ENCODE peak calls at places on chromosomes 12 and 14, in seven cellular contexts. One of them, this sample, is unnamed.

GRCh38 chr14:64569108-64570045 is 19.6 kb downstream of the PPP1R36 start:
- DNase-seq in tibial nerve: peak; percentile 55
- DNase-seq in heart left ventricle: peak; percentile 54
- DNase-seq in IMR-90: peak; percentile 61
- DNase-seq in CD8-positive, alpha-beta T cell: no peak
- DNase-seq in hepatocyte: peak; percentile 55
- DNase-seq in osteoblast: no peak
- DNase-seq in this sample: no peak

GRCh38 chr14:97301931-97302559 is 504.9 kb downstream of the VRK1 start:
- DNase-seq in CD8-positive, alpha-beta T cell: no peak
- DNase-seq in hepatocyte: no peak
- DNase-seq in IMR-90: no peak
- DNase-seq in tibial nerve: no peak
- DNase-seq in heart left ventricle: no peak
- DNase-seq in osteoblast: no peak
- DNase-seq in this sample: no peak

GRCh38 chr14:90503582-90503981 is 106.8 kb downstream of the CALM1 start:
- DNase-seq in osteoblast: peak; percentile 66
- DNase-seq in tibial nerve: no peak
- DNase-seq in hepatocyte: no peak
- DNase-seq in heart left ventricle: no peak
- DNase-seq in CD8-positive, alpha-beta T cell: no peak
- DNase-seq in IMR-90: no peak
- DNase-seq in this sample: no peak

GRCh38 chr14:23951590-23952143 is 1.9 kb upstream of the DHRS4 start:
- DNase-seq in IMR-90: no peak
- DNase-seq in tibial nerve: no peak
- DNase-seq in osteoblast: no peak
- DNase-seq in hepatocyte: no peak
- DNase-seq in CD8-positive, alpha-beta T cell: no peak
- DNase-seq in heart left ventricle: no peak
- DNase-seq in this sample: no peak

GRCh38 chr14:104768437-104769323 is 15.7 kb downstream of the SIVA1 start:
- DNase-seq in CD8-positive, alpha-beta T cell: peak; percentile 89
- DNase-seq in osteoblast: peak; percentile 99
- DNase-seq in heart left ventricle: peak; percentile 89
- DNase-seq in hepatocyte: peak; percentile 93
- DNase-seq in tibial nerve: peak; percentile 96
- DNase-seq in IMR-90: peak; percentile 72
- DNase-seq in this sample: peak; percentile 82

GRCh38 chr14:36663404-36664321 is 2.0 kb downstream of the PAX9 start:
- DNase-seq in hepatocyte: no peak
- DNase-seq in CD8-positive, alpha-beta T cell: no peak
- DNase-seq in IMR-90: no peak
- DNase-seq in tibial nerve: no peak
- DNase-seq in osteoblast: peak; percentile 94
- DNase-seq in heart left ventricle: no peak
- DNase-seq in this sample: no peak

GRCh38 chr14:94746131-94746530 is 23.8 kb downstream of the GSC start:
- DNase-seq in osteoblast: no peak
- DNase-seq in IMR-90: no peak
- DNase-seq in CD8-positive, alpha-beta T cell: no peak
- DNase-seq in tibial nerve: no peak
- DNase-seq in heart left ventricle: no peak
- DNase-seq in hepatocyte: no peak
- DNase-seq in this sample: no peak

GRCh38 chr12:104603545-104603973 is 146.8 kb downstream of the CHST11 start:
- DNase-seq in heart left ventricle: no peak
- DNase-seq in tibial nerve: no peak
- DNase-seq in CD8-positive, alpha-beta T cell: no peak
- DNase-seq in osteoblast: peak; percentile 87
- DNase-seq in hepatocyte: no peak
- DNase-seq in IMR-90: peak; percentile 61
- DNase-seq in this sample: no peak

GRCh38 chr12:67155863-67156262 is 113.3 kb upstream of the CAND1 start:
- DNase-seq in hepatocyte: no peak
- DNase-seq in IMR-90: peak; percentile 37
- DNase-seq in CD8-positive, alpha-beta T cell: no peak
- DNase-seq in osteoblast: no peak
- DNase-seq in tibial nerve: no peak
- DNase-seq in heart left ventricle: no peak
- DNase-seq in this sample: no peak

GRCh38 chr12:26121841-26122680 is 2.8 kb downstream of the BHLHE41 start:
- DNase-seq in CD8-positive, alpha-beta T cell: no peak
- DNase-seq in tibial nerve: no peak
- DNase-seq in heart left ventricle: peak; percentile 49
- DNase-seq in hepatocyte: peak; percentile 67
- DNase-seq in osteoblast: peak; percentile 87
- DNase-seq in IMR-90: peak; percentile 34
- DNase-seq in this sample: no peak

GRCh38 chr12:20210795-20211194 is 157.5 kb upstream of the PDE3A start:
- DNase-seq in IMR-90: no peak
- DNase-seq in CD8-positive, alpha-beta T cell: no peak
- DNase-seq in tibial nerve: no peak
- DNase-seq in heart left ventricle: no peak
- DNase-seq in osteoblast: no peak
- DNase-seq in hepatocyte: no peak
- DNase-seq in this sample: no peak

GRCh38 chr12:66154776-66155175 is 15.0 kb downstream of the TMBIM4 start:
- DNase-seq in CD8-positive, alpha-beta T cell: no peak
- DNase-seq in IMR-90: peak; percentile 61
- DNase-seq in tibial nerve: no peak
- DNase-seq in hepatocyte: no peak
- DNase-seq in osteoblast: no peak
- DNase-seq in heart left ventricle: no peak
- DNase-seq in this sample: no peak

GRCh38 chr12:54393350-54393655 is 8.8 kb upstream of the ZNF385A start:
- DNase-seq in hepatocyte: no peak
- DNase-seq in heart left ventricle: no peak
- DNase-seq in CD8-positive, alpha-beta T cell: no peak
- DNase-seq in IMR-90: no peak
- DNase-seq in osteoblast: peak; percentile 11
- DNase-seq in tibial nerve: no peak
- DNase-seq in this sample: no peak

GRCh38 chr12:27852117-27852516 is 72.1 kb upstream of the MANSC4 start:
- DNase-seq in CD8-positive, alpha-beta T cell: no peak
- DNase-seq in IMR-90: no peak
- DNase-seq in heart left ventricle: no peak
- DNase-seq in osteoblast: no peak
- DNase-seq in hepatocyte: no peak
- DNase-seq in tibial nerve: no peak
- DNase-seq in this sample: no peak

GRCh38 chr12:106223485-106224391 is 24.1 kb downstream of the CKAP4 start:
- DNase-seq in CD8-positive, alpha-beta T cell: peak; percentile 57
- DNase-seq in heart left ventricle: peak; percentile 74
- DNase-seq in tibial nerve: peak; percentile 68
- DNase-seq in hepatocyte: peak; percentile 76
- DNase-seq in osteoblast: peak; percentile 89
- DNase-seq in IMR-90: peak; percentile 54
- DNase-seq in this sample: no peak

GRCh38 chr12:113757223-113758002 is 208.7 kb downstream of the RBM19 start:
- DNase-seq in osteoblast: no peak
- DNase-seq in hepatocyte: no peak
- DNase-seq in CD8-positive, alpha-beta T cell: no peak
- DNase-seq in heart left ventricle: no peak
- DNase-seq in tibial nerve: no peak
- DNase-seq in IMR-90: no peak
- DNase-seq in this sample: no peak

GRCh38 chr14:54000341-54000811 is 43.8 kb upstream of the BMP4 start:
- DNase-seq in IMR-90: peak; percentile 53
- DNase-seq in heart left ventricle: no peak
- DNase-seq in tibial nerve: no peak
- DNase-seq in osteoblast: peak; percentile 39
- DNase-seq in CD8-positive, alpha-beta T cell: no peak
- DNase-seq in hepatocyte: no peak
- DNase-seq in this sample: no peak

GRCh38 chr14:49975286-49975685 is 82.4 kb downstream of the ARF6 start:
- DNase-seq in heart left ventricle: no peak
- DNase-seq in osteoblast: peak; percentile 85
- DNase-seq in CD8-positive, alpha-beta T cell: no peak
- DNase-seq in tibial nerve: no peak
- DNase-seq in IMR-90: peak; percentile 93
- DNase-seq in hepatocyte: peak; percentile 67
- DNase-seq in this sample: no peak

GRCh38 chr14:49980027-49980426 is 87.1 kb downstream of the ARF6 start:
- DNase-seq in hepatocyte: no peak
- DNase-seq in heart left ventricle: no peak
- DNase-seq in osteoblast: no peak
- DNase-seq in tibial nerve: no peak
- DNase-seq in CD8-positive, alpha-beta T cell: no peak
- DNase-seq in IMR-90: no peak
- DNase-seq in this sample: no peak

GRCh38 chr14:49972840-49973239 is 80.0 kb downstream of the ARF6 start:
- DNase-seq in heart left ventricle: no peak
- DNase-seq in hepatocyte: peak; percentile 74
- DNase-seq in osteoblast: peak; percentile 56
- DNase-seq in IMR-90: peak; percentile 92
- DNase-seq in tibial nerve: peak; percentile 38
- DNase-seq in CD8-positive, alpha-beta T cell: no peak
- DNase-seq in this sample: no peak

GRCh38 chr14:49975799-49976198 is 82.9 kb downstream of the ARF6 start:
- DNase-seq in osteoblast: no peak
- DNase-seq in CD8-positive, alpha-beta T cell: no peak
- DNase-seq in heart left ventricle: no peak
- DNase-seq in IMR-90: no peak
- DNase-seq in hepatocyte: no peak
- DNase-seq in tibial nerve: no peak
- DNase-seq in this sample: no peak

GRCh38 chr14:49977126-49977841 is 84.4 kb downstream of the ARF6 start:
- DNase-seq in tibial nerve: no peak
- DNase-seq in osteoblast: no peak
- DNase-seq in heart left ventricle: no peak
- DNase-seq in CD8-positive, alpha-beta T cell: no peak
- DNase-seq in IMR-90: no peak
- DNase-seq in hepatocyte: no peak
- DNase-seq in this sample: no peak
- H3K4me3 ChIP-seq in tibial nerve: no peak overlapping the region
- H3K4me3 ChIP-seq in osteoblast: no peak overlapping the region
- H3K4me3 ChIP-seq in heart left ventricle: no peak overlapping the region
- H3K4me3 ChIP-seq in CD8-positive, alpha-beta T cell: peak overlapping the region; percentile 24
- H3K4me3 ChIP-seq in IMR-90: no peak overlapping the region
- H3K4me3 ChIP-seq in hepatocyte: no peak overlapping the region
- H3K4me3 ChIP-seq in this sample: no peak overlapping the region

GRCh38 chr12:51393676-51394545 is 2.7 kb upstream of the GALNT6 start:
- DNase-seq in hepatocyte: no peak
- DNase-seq in CD8-positive, alpha-beta T cell: peak; percentile 47
- DNase-seq in IMR-90: peak; percentile 96
- DNase-seq in heart left ventricle: peak; percentile 35
- DNase-seq in tibial nerve: no peak
- DNase-seq in osteoblast: peak; percentile 97
- DNase-seq in this sample: no peak
- H3K4me1 ChIP-seq in hepatocyte: peaks cover 22% of the 10 kb centered on the region
- H3K4me1 ChIP-seq in CD8-positive, alpha-beta T cell: peaks cover 59% of the 10 kb centered on the region
- H3K4me1 ChIP-seq in IMR-90: peaks cover 18% of the 10 kb centered on the region
- H3K4me1 ChIP-seq in heart left ventricle: peaks cover 5% of the 10 kb centered on the region
- H3K4me1 ChIP-seq in tibial nerve: peaks cover 10% of the 10 kb centered on the region
- H3K4me1 ChIP-seq in osteoblast: peaks cover 23% of the 10 kb centered on the region
- H3K4me1 ChIP-seq in this sample: peaks cover 2% of the 10 kb centered on the region

DNA sequence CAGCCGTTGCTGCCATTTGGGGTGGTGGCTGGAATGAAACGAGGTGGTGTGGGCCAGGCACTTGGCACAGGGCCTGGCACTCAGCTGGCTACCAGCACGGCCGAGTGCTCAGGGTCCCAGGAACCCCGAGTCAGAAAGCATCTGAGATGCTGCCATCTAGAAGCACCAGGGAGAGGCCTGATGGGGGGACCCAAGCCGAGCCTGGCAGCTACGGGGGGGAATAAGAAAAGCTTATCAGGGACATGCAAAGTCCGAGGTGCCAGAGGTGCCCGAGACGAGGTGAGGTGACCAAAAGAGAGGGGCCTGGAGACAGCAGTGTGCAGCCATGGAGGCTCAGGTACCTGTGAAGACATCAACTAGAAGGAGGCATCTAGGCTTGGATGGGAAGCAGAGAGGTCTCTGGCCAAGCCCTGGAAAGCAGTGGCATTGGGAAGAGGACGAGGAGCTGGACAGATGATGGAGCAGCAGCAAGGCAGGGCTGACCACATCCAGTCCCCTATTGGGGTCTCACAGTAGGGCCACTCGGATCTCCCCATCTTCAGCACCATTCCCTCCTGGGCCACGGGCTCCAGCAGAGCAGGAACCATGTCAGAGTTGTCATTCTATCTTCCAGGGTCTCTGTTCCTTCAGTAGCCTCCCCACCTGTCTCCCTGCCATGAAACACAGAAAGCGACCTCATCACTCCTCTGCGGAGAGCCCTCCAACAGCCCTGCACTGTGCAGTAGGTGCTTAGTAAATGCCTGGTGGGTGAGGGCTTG is 59.3 kb upstream of the DIO3 start:
- DNase-seq in tibial nerve: no peak
- DNase-seq in CD8-positive, alpha-beta T cell: no peak
- DNase-seq in heart left ventricle: peak; percentile 5
- DNase-seq in hepatocyte: no peak
- DNase-seq in osteoblast: peak; percentile 82
- DNase-seq in IMR-90: no peak
- DNase-seq in this sample: no peak
- H3K27ac ChIP-seq in tibial nerve: no peak overlapping the region
- H3K27ac ChIP-seq in CD8-positive, alpha-beta T cell: no peak overlapping the region
- H3K27ac ChIP-seq in heart left ventricle: no peak overlapping the region
- H3K27ac ChIP-seq in hepatocyte: no peak overlapping the region
- H3K27ac ChIP-seq in osteoblast: no peak overlapping the region
- H3K27ac ChIP-seq in IMR-90: no peak overlapping the region
- H3K27ac ChIP-seq in this sample: no peak overlapping the region

GRCh38 chr12:57724003-57724935 is 14.3 kb downstream of the AGAP2 start:
- DNase-seq in CD8-positive, alpha-beta T cell: no peak
- DNase-seq in IMR-90: no peak
- DNase-seq in hepatocyte: peak; percentile 1
- DNase-seq in heart left ventricle: peak; percentile 8
- DNase-seq in tibial nerve: no peak
- DNase-seq in osteoblast: peak; percentile 73
- DNase-seq in this sample: no peak

GRCh38 chr12:57726884-57727757 is 11.4 kb downstream of the AGAP2 start:
- DNase-seq in CD8-positive, alpha-beta T cell: no peak
- DNase-seq in heart left ventricle: peak; percentile 61
- DNase-seq in tibial nerve: no peak
- DNase-seq in hepatocyte: peak; percentile 46
- DNase-seq in IMR-90: no peak
- DNase-seq in osteoblast: peak; percentile 86
- DNase-seq in this sample: no peak

GRCh38 chr12:57724936-57725740 is 13.4 kb downstream of the AGAP2 start:
- DNase-seq in hepatocyte: peak; percentile 3
- DNase-seq in osteoblast: peak; percentile 74
- DNase-seq in heart left ventricle: peak; percentile 16
- DNase-seq in tibial nerve: no peak
- DNase-seq in IMR-90: no peak
- DNase-seq in CD8-positive, alpha-beta T cell: no peak
- DNase-seq in this sample: no peak

GRCh38 chr12:57726151-57726883 is 12.2 kb downstream of the AGAP2 start:
- DNase-seq in CD8-positive, alpha-beta T cell: no peak
- DNase-seq in hepatocyte: peak; percentile 88
- DNase-seq in heart left ventricle: peak; percentile 75
- DNase-seq in IMR-90: peak; percentile 76
- DNase-seq in osteoblast: peak; percentile 98
- DNase-seq in tibial nerve: no peak
- DNase-seq in this sample: no peak

DNA sequence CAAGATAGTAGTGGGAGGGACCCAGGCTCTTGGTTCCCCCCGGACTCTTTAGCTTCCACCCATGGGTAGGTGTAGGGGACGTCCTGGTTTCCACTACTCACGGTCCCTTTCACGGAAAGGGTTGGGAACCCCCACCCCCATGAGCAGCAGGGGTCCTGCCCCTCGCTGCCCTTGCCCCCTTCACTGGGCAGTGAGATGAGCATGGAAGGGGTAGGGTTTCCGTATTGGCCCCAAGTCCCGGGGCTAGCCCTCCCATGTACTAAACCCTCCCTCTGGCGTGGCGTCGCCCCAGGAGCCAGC is 12.7 kb downstream of the AGAP2 start:
- DNase-seq in hepatocyte: no peak
- DNase-seq in CD8-positive, alpha-beta T cell: no peak
- DNase-seq in heart left ventricle: no peak
- DNase-seq in tibial nerve: no peak
- DNase-seq in IMR-90: no peak
- DNase-seq in osteoblast: no peak
- DNase-seq in this sample: no peak
- H3K4me3 ChIP-seq in hepatocyte: no peak overlapping the region
- H3K4me3 ChIP-seq in CD8-positive, alpha-beta T cell: no peak overlapping the region
- H3K4me3 ChIP-seq in heart left ventricle: peak overlapping the region; percentile 69
- H3K4me3 ChIP-seq in tibial nerve: peak overlapping the region; percentile 49
- H3K4me3 ChIP-seq in IMR-90: peak overlapping the region; percentile 70
- H3K4me3 ChIP-seq in osteoblast: peak overlapping the region; percentile 83
- H3K4me3 ChIP-seq in this sample: peak overlapping the region; percentile 39

This sample was measured in iPS DF 6.9.